ENCODE peak calls at places on chromosomes 6 and 20, in nine cellular contexts. Z is GM12878, F is K562, A is AG04450, V is fibroblast of pulmonary artery, Y is left ventricle myocardium inferior, N is hepatocyte, P is tibial nerve, E is psoas muscle. D is an unnamed sample.

GRCh38 chr20:13105864-13106457 is 97.2 kb downstream of the SPTLC3 start:
- DNase-seq in N (peak), P (no peak), Y (no peak), E (no peak), V (peak), A (no peak), F (peak), Z (no peak), D (peak)

GRCh38 chr6:6525948-6526347 is 62.6 kb upstream of the LY86 start:
- DNase-seq in V (no peak), N (no peak), Z (no peak), P (no peak), A (no peak), Y (no peak), E (no peak), F (no peak), D (no peak)

GRCh38 chr6:11179088-11179977 is 53.1 kb downstream of the NEDD9 start:
- DNase-seq in P (no peak), A (no peak), Z (no peak), E (no peak), F (no peak), Y (no peak), N (no peak), V (no peak), D (no peak)

GRCh38 chr6:3940703-3941102 is 91.5 kb downstream of the FAM50B start:
- DNase-seq in E (no peak), Y (no peak), V (no peak), P (no peak), Z (no peak), N (no peak), A (no peak), F (no peak), D (no peak)

GRCh38 chr6:147441751-147442150 is 66.7 kb upstream of the SAMD5 start:
- DNase-seq in N (no peak), Y (no peak), Z (no peak), V (no peak), P (no peak), E (no peak), F (no peak), A (no peak), D (no peak)

GRCh38 chr20:20476504-20476903 is 108.6 kb downstream of the INSM1 start:
- DNase-seq in A (no peak), N (no peak), P (no peak), Y (no peak), V (no peak), E (no peak), Z (no peak), F (no peak), D (no peak)

GRCh38 chr6:35089216-35089934 is 51.8 kb downstream of the TCP11 start:
- DNase-seq in F (no peak), E (no peak), Z (no peak), Y (no peak), V (no peak), A (no peak), N (peak), P (no peak), D (no peak)

GRCh38 chr6:157273756-157274088 is 49.6 kb downstream of the TMEM242 start:
- DNase-seq in A (no peak), P (no peak), V (no peak), Y (peak), N (peak), F (peak), Z (no peak), E (no peak), D (no peak)

GRCh38 chr6:133778414-133778813 is 110.5 kb upstream of the TCF21 start:
- DNase-seq in E (no peak), N (peak), V (peak), F (no peak), A (peak), P (no peak), Z (no peak), Y (no peak), D (peak)

GRCh38 chr6:9628819-9629218 is 786.1 kb downstream of the TFAP2A start:
- DNase-seq in E (no peak), N (no peak), Z (no peak), P (no peak), Y (no peak), V (peak), F (no peak), A (no peak), D (no peak)

GRCh38 chr6:119077643-119078448 is 618 bp downstream of the FAM184A start:
- DNase-seq in Z (no peak), P (no peak), Y (no peak), A (no peak), N (peak), E (peak), V (peak), F (peak), D (peak)

GRCh38 chr6:160462551-160463109 is 114.5 kb downstream of the SLC22A3 start:
- DNase-seq in F (no peak), E (no peak), P (no peak), Y (no peak), A (peak), Z (peak), V (peak), N (no peak), D (peak)

GRCh38 chr20:24971702-24972101 is 20.8 kb downstream of the APMAP start:
- DNase-seq in A (no peak), N (no peak), E (no peak), Z (no peak), F (no peak), P (no peak), V (no peak), Y (no peak), D (no peak)

GRCh38 chr20:9172908-9173307 is 104.0 kb downstream of the PLCB4 start:
- DNase-seq in V (peak), F (no peak), A (no peak), P (no peak), Y (no peak), Z (no peak), E (no peak), N (no peak), D (peak)

GRCh38 chr6:140789466-140789865 is 1343.3 kb upstream of the GJE1 start:
- DNase-seq in A (no peak), Y (no peak), P (no peak), V (no peak), Z (no peak), E (no peak), N (no peak), F (no peak), D (peak)

GRCh38 chr6:39973661-39974060 is 39.4 kb upstream of the MOCS1 start:
- DNase-seq in P (no peak), V (no peak), F (no peak), Y (no peak), Z (no peak), E (no peak), A (no peak), N (no peak), D (no peak)

GRCh38 chr20:50467618-50468373 is 42.4 kb upstream of the PTPN1 start:
- DNase-seq in Y (no peak), N (no peak), P (no peak), E (no peak), V (peak), Z (no peak), A (no peak), F (peak), D (peak)

GRCh38 chr6:34441526-34441925 is 15.7 kb upstream of the RPS10 start:
- DNase-seq in A (no peak), Y (no peak), P (no peak), F (no peak), Z (no peak), E (no peak), V (no peak), N (no peak), D (no peak)

GRCh38 chr6:24480705-24481104 is 8.7 kb downstream of the GPLD1 start:
- DNase-seq in V (no peak), N (no peak), Y (no peak), Z (no peak), E (no peak), P (no peak), F (no peak), A (no peak), D (no peak)

GRCh38 chr6:148657053-148657452 is 89.8 kb upstream of the UST start:
- DNase-seq in Y (no peak), V (peak), E (no peak), F (no peak), A (peak), N (peak), P (no peak), Z (no peak), D (peak)

GRCh38 chr20:43388267-43389081 is 69.2 kb upstream of the SRSF6 start:
- DNase-seq in N (no peak), F (no peak), Y (peak), V (peak), Z (no peak), A (no peak), E (peak), P (no peak), D (peak)

GRCh38 chr6:14690120-14691056 is 555.5 kb upstream of the JARID2 start:
- DNase-seq in E (no peak), Z (no peak), A (no peak), F (no peak), P (no peak), N (no peak), Y (no peak), V (no peak), D (no peak)

GRCh38 chr6:21748343-21749063 is 155.0 kb downstream of the SOX4 start:
- DNase-seq in Y (no peak), A (no peak), F (no peak), V (peak), N (no peak), E (no peak), P (no peak), Z (no peak), D (peak)

GRCh38 chr6:118881440-118882313 is 12.3 kb upstream of the ASF1A start:
- DNase-seq in F (no peak), V (no peak), A (no peak), Y (no peak), N (no peak), Z (no peak), E (no peak), P (no peak), D (no peak)

GRCh38 chr20:63541371-63541770 is 4.2 kb upstream of the PTK6 start:
- DNase-seq in F (no peak), P (no peak), Y (no peak), N (no peak), V (no peak), A (no peak), E (no peak), Z (no peak), D (no peak)

GRCh38 chr6:12709116-12709515 is 7.5 kb upstream of the PHACTR1 start:
- DNase-seq in Y (no peak), N (no peak), P (no peak), F (no peak), V (peak), E (no peak), A (no peak), Z (no peak), D (peak)

GRCh38 chr6:151263967-151264366 is 24.2 kb downstream of the AKAP12 start:
- DNase-seq in F (no peak), V (peak), A (no peak), Z (no peak), N (no peak), E (peak), Y (peak), P (peak), D (peak)

GRCh38 chr6:157954150-157955117 is 27.2 kb upstream of the SYNJ2 start:
- DNase-seq in Z (no peak), F (no peak), A (no peak), Y (no peak), E (no peak), P (no peak), N (peak), V (peak), D (peak)

GRCh38 chr20:58071991-58072390 is 156.5 kb downstream of the ANKRD60 start:
- DNase-seq in V (no peak), P (no peak), A (no peak), E (no peak), Z (no peak), N (no peak), Y (no peak), F (no peak), D (no peak)

GRCh38 chr20:62066339-62066982 is 780 bp upstream of the TAF4 start:
- DNase-seq in V (peak), N (peak), A (no peak), F (peak), Y (peak), Z (no peak), P (no peak), E (peak), D (peak)

GRCh38 chr6:94510877-94511276 is 1066.5 kb upstream of the MANEA start:
- DNase-seq in V (no peak), N (no peak), Y (no peak), E (no peak), Z (no peak), P (no peak), F (no peak), A (no peak), D (no peak)

GRCh38 chr6:148851683-148852556 is 105.1 kb downstream of the UST start:
- DNase-seq in F (no peak), Z (no peak), A (no peak), N (no peak), Y (no peak), P (no peak), E (no peak), V (no peak), D (no peak)

GRCh38 chr6:149933036-149933435 is 8.8 kb upstream of the ULBP2 start:
- DNase-seq in Z (no peak), Y (no peak), E (no peak), F (no peak), A (no peak), N (no peak), V (no peak), P (no peak), D (no peak)

GRCh38 chr20:23120936-23121765 is 35.0 kb upstream of the CD93 start:
- DNase-seq in P (no peak), V (no peak), F (peak), Z (no peak), E (no peak), N (no peak), A (no peak), Y (no peak), D (no peak)

GRCh38 chr6:107603029-107603428 is 113.1 kb downstream of the SOBP start:
- DNase-seq in V (no peak), N (no peak), Z (no peak), E (no peak), P (no peak), A (no peak), Y (no peak), F (no peak), D (no peak)

GRCh38 chr6:37920667-37921066 is 101.1 kb downstream of the ZFAND3 start:
- DNase-seq in A (no peak), V (no peak), Z (no peak), E (no peak), P (no peak), F (no peak), N (no peak), Y (no peak), D (no peak)

DNA sequence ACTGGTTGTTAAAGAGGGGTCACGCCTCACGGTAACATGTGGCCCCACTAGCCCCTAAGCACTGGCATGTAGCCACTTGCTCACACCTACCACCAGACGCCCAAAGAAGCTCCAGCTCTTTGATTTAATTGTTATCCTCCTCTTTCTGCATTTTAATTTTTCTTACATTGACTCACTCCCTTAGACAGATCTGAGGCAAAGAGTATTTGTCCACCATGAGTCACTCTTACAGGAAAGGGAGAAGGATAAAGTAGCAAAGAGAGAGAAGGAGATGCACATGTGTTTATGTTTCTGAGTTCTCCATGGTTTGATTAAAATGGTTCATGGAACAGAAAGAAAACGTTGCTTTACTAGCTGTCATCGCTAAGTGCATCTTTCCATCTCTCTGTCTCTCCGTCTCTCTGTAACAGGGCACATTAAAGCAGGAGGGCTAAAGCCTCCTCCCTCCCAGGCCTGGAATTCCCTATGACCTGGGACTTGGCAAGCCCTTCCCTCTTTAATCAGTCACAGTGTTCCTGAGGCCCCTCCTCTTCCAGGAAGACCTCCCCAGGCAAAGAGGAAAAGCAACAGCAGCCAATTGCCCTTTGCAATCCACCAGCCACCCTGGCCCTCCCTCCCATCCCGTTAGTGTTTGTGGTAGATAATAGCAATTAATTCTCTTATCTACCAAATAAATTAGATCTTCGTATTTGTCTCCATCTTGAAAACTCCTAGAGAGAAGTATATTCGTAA is 112.8 kb upstream of the TSHZ2 start:
- DNase-seq in E (no peak), A (no peak), F (no peak), P (no peak), V (peak), Z (no peak), N (no peak), Y (peak), D (peak)
- H3K4me3 ChIP-seq in E (no peak), A (no peak), F (no peak), P (no peak), V (no peak), Z (no peak), N (no peak), Y (no peak), D (no peak)

GRCh38 chr6:44030812-44031454 is 96.3 kb downstream of the MRPL14 start:
- DNase-seq in Z (no peak), Y (no peak), A (no peak), V (no peak), N (no peak), P (no peak), F (no peak), E (no peak), D (no peak)
- TF ChIP-seq CTCF in Z (no peak), Y (no peak), A (no peak), V (no peak), N (no peak), P (no peak), F (no peak), E (no peak), D (no peak)

DNA sequence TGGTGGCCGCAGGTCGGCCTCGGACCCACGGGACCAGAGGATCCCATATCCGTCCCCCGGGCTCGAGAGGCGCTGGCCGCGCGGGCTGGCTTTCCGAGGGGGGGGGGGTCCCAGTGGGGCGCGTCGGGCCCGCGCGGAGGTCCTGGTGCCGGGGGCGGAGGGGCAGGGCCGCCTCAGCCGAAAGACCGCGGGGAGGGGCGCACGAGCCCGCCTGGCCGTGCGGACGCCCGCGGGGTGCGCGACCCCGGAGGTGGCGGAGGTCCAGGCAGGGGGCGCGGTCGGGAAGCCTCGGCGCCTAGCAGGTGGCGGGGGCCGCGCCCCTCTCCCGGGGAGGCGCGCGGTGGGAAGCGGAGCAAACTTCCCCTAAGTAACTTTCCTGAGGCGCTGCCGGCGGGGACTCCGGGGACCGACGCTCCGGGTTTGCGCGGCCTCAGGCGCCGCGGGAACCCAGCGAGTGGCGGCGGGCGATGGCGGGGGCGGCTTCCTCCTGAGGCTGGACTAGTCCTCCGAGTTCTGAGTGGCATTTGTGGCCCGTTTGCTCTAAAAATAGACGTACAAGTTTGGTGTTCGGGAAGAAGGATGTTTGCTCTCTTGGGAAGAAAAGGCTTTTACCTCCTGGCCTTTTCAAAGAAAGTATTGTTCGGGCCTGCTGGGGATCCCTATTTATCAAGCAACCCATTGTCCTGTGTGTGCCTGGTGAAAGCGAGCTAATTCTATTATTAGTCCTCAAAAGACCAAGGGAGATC is 26.4 kb upstream of the BTBD3 start:
- DNase-seq in A (no peak), F (peak), Y (peak), N (peak), Z (no peak), E (peak), P (no peak), V (peak), D (peak)
- H3K4me3 ChIP-seq in A (peak), F (peak), Y (peak), N (peak), Z (peak), E (peak), P (peak), V (peak), D (peak)

DNA sequence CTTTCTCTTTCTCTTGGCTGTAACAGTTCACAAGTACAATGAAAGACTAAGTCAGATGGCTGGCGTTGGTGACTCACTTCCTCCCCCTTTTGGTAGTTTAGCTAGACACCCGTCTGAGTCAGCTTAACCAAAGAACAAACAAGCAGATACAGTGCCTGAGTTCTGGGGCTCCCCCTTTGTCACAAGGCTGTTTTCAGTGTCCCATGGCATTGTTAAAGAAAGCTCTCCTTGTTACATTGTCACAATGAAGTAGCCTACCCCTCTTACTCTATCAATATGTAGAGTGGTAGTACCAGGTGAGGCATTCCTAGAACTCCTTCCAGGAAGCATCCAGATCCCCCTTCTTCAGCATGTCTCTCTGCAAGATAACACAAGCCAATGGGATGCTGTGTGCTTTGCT is 38.6 kb downstream of the KIAA0408 start:
- DNase-seq in N (peak), E (no peak), Y (peak), P (peak), V (peak), Z (peak), F (peak), A (peak), D (peak)
- TF ChIP-seq CTCF in N (peak), E (peak), Y (peak), P (peak), V (peak), Z (peak), F (peak), A (peak), D (no peak)

DNA sequence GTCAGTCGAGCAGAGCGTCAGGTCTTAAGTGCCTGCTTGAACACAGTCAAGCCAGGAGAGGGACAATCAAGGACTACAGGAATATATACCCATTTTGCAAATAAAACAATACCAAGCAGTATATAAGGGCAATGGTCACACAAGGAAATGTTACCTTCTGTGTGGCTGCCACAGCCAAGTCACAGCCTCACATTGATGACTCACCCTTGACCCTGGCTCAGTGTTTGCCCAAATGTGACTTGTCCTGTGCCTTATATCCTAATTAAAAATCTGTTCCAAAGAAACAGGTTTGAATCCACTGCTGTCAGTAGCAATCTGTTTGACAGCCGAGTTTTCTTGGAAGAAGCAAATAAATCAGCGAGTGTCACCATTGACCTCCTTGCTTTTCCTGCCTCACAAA is 34.3 kb downstream of the C6orf89 start:
- DNase-seq in N (no peak), Z (no peak), A (no peak), Y (no peak), F (no peak), V (no peak), E (no peak), P (no peak), D (no peak)
- H3K4me3 ChIP-seq in N (no peak), Z (no peak), A (no peak), Y (no peak), F (no peak), V (no peak), E (no peak), P (no peak), D (no peak)

DNA sequence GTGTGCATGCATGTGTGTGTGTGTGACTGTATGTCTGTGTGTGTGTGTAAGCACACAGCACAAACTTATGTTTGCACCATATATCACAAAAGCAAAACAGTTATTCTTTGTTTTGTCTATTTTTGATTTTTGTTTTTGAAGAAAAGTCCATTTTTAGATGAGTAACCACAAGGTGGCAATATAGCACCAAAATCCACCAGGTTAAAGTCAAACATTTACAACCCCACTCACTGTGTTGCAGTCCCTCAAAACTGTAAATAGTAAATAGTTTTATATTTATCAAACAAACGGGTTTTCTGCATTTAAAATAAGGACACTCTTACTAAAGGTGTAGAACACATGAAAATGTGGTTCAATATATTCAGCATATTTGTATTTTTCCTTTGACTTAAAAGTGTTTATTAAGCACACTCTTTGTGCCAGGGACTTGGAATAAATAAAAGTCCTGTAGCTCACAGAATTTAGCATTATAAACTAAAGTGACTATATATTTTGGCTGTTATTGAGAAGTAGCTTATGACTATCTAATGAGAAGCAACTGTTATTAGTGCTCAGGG is 118.5 kb downstream of the GFRAL start:
- DNase-seq in N (peak), Y (no peak), V (peak), P (no peak), Z (peak), A (no peak), E (no peak), F (no peak), D (peak)
- TF ChIP-seq CTCF in N (peak), Y (peak), V (peak), P (peak), Z (peak), A (peak), E (peak), F (peak), D (peak)